ENCODE peak calls at places on chromosomes 5 and 9, in seven cellular contexts. U is aorta, J is A549, O is DND-41, K is right lobe of liver, S is lower lobe of right lung, W is HCT116. N is an unnamed sample.

GRCh38 chr9:127450170-127450830 is 906 bp downstream of the RPL12 start:
- DNase-seq in U (no peak), J (no peak), O (peak; percentile 58), K (no peak), S (no peak), W (no peak), N (peak; percentile 39)

GRCh38 chr5:40367260-40367659 is 312.5 kb upstream of the PTGER4 start:
- DNase-seq in U (no peak), J (no peak), O (no peak), K (no peak), S (no peak), W (no peak), N (no peak)

GRCh38 chr5:117776977-117777376 is 1202.4 kb upstream of the SEMA6A start:
- DNase-seq in U (no peak), J (no peak), O (no peak), K (no peak), S (no peak), W (no peak), N (no peak)

GRCh38 chr9:35903049-35903448 is 3.0 kb upstream of the HRCT1 start:
- DNase-seq in U (no peak), J (peak; percentile 74), O (peak; percentile 50), K (no peak), S (no peak), W (peak; percentile 48), N (peak; percentile 76)

GRCh38 chr5:83802686-83803085 is 82.0 kb upstream of the HAPLN1 start:
- DNase-seq in U (no peak), J (no peak), O (no peak), K (no peak), S (no peak), W (no peak), N (no peak)

GRCh38 chr5:63439537-63439936 is 522.7 kb downstream of the HTR1A start:
- DNase-seq in U (no peak), J (no peak), O (no peak), K (no peak), S (peak; percentile 45), W (no peak), N (no peak)

GRCh38 chr5:168578506-168579205 is 512 bp downstream of the PANK3 start:
- DNase-seq in U (no peak), J (peak; percentile 55), O (no peak), K (no peak), S (no peak), W (no peak), N (no peak)

GRCh38 chr9:7982907-7983306 is 183.3 kb upstream of the DMAC1 start:
- DNase-seq in U (no peak), J (no peak), O (no peak), K (no peak), S (peak; percentile 35), W (no peak), N (no peak)

GRCh38 chr9:89497181-89497963 is 541 bp downstream of the SEMA4D start:
- DNase-seq in U (peak; percentile 78), J (peak; percentile 24), O (peak; percentile 64), K (no peak), S (peak; percentile 58), W (no peak), N (peak; percentile 64)

GRCh38 chr9:131679261-131680020 is 60.4 kb downstream of the RAPGEF1 start:
- DNase-seq in U (no peak), J (no peak), O (no peak), K (peak; percentile 36), S (no peak), W (no peak), N (no peak)

GRCh38 chr9:131676431-131676972 is 63.4 kb downstream of the RAPGEF1 start:
- DNase-seq in U (no peak), J (no peak), O (peak; percentile 52), K (no peak), S (no peak), W (no peak), N (peak; percentile 87)

GRCh38 chr9:131677051-131677444 is 62.8 kb downstream of the RAPGEF1 start:
- DNase-seq in U (no peak), J (no peak), O (no peak), K (no peak), S (no peak), W (no peak), N (no peak)

GRCh38 chr9:131678499-131679111 is 61.3 kb downstream of the RAPGEF1 start:
- DNase-seq in U (peak; percentile 90), J (peak; percentile 92), O (no peak), K (peak; percentile 45), S (peak; percentile 67), W (peak; percentile 85), N (peak; percentile 90)

GRCh38 chr9:131677445-131678180 is 62.3 kb downstream of the RAPGEF1 start:
- DNase-seq in U (no peak), J (no peak), O (no peak), K (peak; percentile 25), S (no peak), W (no peak), N (peak; percentile 92)
- H3K4me1 ChIP-seq in U (peaks cover 12% of the 10 kb centered on the region), J (peaks cover 38% of the 10 kb centered on the region), O (peaks cover 13% of the 10 kb centered on the region), K (peaks cover 47% of the 10 kb centered on the region), S (peaks cover 82% of the 10 kb centered on the region), W (peaks cover 54% of the 10 kb centered on the region), N (peaks cover 63% of the 10 kb centered on the region)

GRCh38 chr9:100679834-100680233 is 102.0 kb downstream of the CAVIN4 start:
- DNase-seq in U (no peak), J (no peak), O (no peak), K (no peak), S (no peak), W (no peak), N (no peak)
- H3K4me1 ChIP-seq in U (no peaks in the 10 kb centered on the region), J (no peaks in the 10 kb centered on the region), O (no peaks in the 10 kb centered on the region), K (no peaks in the 10 kb centered on the region), S (no peaks in the 10 kb centered on the region), W (no peaks in the 10 kb centered on the region), N (no peaks in the 10 kb centered on the region)

GRCh38 chr5:175876107-175876506 is 4.7 kb downstream of the CPLX2 start:
- DNase-seq in U (no peak), J (no peak), O (no peak), K (no peak), S (no peak), W (no peak), N (no peak)
- H3K4me1 ChIP-seq in U (no peaks in the 10 kb centered on the region), J (peaks cover 80% of the 10 kb centered on the region), O (no peaks in the 10 kb centered on the region), K (peaks cover 6% of the 10 kb centered on the region), S (peaks cover 10% of the 10 kb centered on the region), W (no peaks in the 10 kb centered on the region), N (no peaks in the 10 kb centered on the region)

DNA sequence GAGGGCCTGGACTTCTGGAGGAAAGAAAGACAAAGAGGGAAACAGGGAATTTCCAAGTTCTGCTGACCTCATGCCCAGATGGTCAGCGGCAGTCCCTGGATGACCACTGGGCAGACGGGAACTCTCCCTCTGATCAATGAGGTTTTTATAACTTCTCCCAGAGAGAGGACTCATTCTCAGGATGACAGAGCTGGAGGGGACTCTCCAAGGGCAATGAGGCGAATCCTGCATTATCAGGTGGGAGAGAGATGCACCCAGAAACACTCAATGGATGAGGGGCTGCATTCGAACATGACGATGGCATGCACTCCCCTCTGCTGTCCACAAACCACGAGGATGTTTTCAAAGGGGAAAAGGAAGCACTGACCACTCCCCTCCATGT is 12.7 kb downstream of the TNIP1 start:
- DNase-seq in U (no peak), J (no peak), O (no peak), K (no peak), S (no peak), W (no peak), N (no peak)
- H3K4me1 ChIP-seq in U (no peaks in the 10 kb centered on the region), J (peaks cover 64% of the 10 kb centered on the region), O (no peaks in the 10 kb centered on the region), K (peaks cover 23% of the 10 kb centered on the region), S (peaks cover 82% of the 10 kb centered on the region), W (peaks cover 29% of the 10 kb centered on the region), N (peaks cover 14% of the 10 kb centered on the region)